ENCODE peak calls at places on chromosome 2, in seven cellular contexts. T is choroid plexus epithelial cell; I is brain microvascular endothelial cell; F is GM06990; Q is AG04450; O is CD8-positive, alpha-beta T cell; X is progenitor cell of endocrine pancreas. V is an unnamed sample.

GRCh38 chr2:159913897-159914296 is 115.9 kb upstream of the CD302 start:
- DNase-seq in T (no peak), I (no peak), F (no peak), Q (no peak), O (no peak), X (no peak), V (no peak)

GRCh38 chr2:230798769-230799399 is 65.9 kb upstream of the ITM2C start:
- DNase-seq in T (peak; percentile 80), I (peak; percentile 32), F (no peak), Q (no peak), O (peak; percentile 23), X (no peak), V (no peak)

GRCh38 chr2:54360055-54360792 is 95.9 kb upstream of the SPTBN1 start:
- DNase-seq in T (peak; percentile 76), I (peak; percentile 76), F (no peak), Q (peak; percentile 21), O (no peak), X (no peak), V (peak; percentile 22)

GRCh38 chr2:95208101-95208500 is 780 bp downstream of the ZNF892 start:
- DNase-seq in T (peak; percentile 19), I (peak; percentile 4), F (no peak), Q (no peak), O (no peak), X (no peak), V (no peak)

GRCh38 chr2:122927217-122927616 is 1097.9 kb upstream of the CNTNAP5 start:
- DNase-seq in T (peak; percentile 1), I (no peak), F (no peak), Q (no peak), O (no peak), X (no peak), V (no peak)

GRCh38 chr2:191486584-191487320 is 191.2 kb upstream of the NABP1 start:
- DNase-seq in T (peak; percentile 98), I (peak; percentile 94), F (no peak), Q (peak; percentile 91), O (no peak), X (no peak), V (peak; percentile 89)

GRCh38 chr2:202375006-202375610 is 1.0 kb upstream of the BMPR2 start:
- DNase-seq in T (peak; percentile 85), I (peak; percentile 76), F (peak; percentile 53), Q (peak; percentile 54), O (peak; percentile 7), X (peak; percentile 39), V (no peak)

GRCh38 chr2:133377021-133377481 is 191.2 kb downstream of the NCKAP5 start:
- DNase-seq in T (peak; percentile 48), I (no peak), F (no peak), Q (no peak), O (no peak), X (no peak), V (no peak)

GRCh38 chr2:28470759-28471158 is 25.1 kb upstream of the PLB1 start:
- DNase-seq in T (no peak), I (no peak), F (no peak), Q (no peak), O (no peak), X (no peak), V (no peak)

GRCh38 chr2:160517731-160518130 is 24.1 kb upstream of the RBMS1 start:
- DNase-seq in T (no peak), I (no peak), F (no peak), Q (no peak), O (no peak), X (no peak), V (no peak)

GRCh38 chr2:37377187-37377532 is 32.7 kb downstream of the QPCT start:
- DNase-seq in T (no peak), I (no peak), F (peak; percentile 48), Q (no peak), O (no peak), X (no peak), V (no peak)

GRCh38 chr2:172287605-172288326 is 139.6 kb upstream of the ITGA6 start:
- DNase-seq in T (no peak), I (no peak), F (no peak), Q (no peak), O (no peak), X (no peak), V (no peak)

GRCh38 chr2:169659314-169659713 is 34.9 kb downstream of the CFAP210 start:
- DNase-seq in T (no peak), I (no peak), F (peak; percentile 5), Q (no peak), O (no peak), X (no peak), V (no peak)

GRCh38 chr2:238606311-238606710 is 179.6 kb downstream of the ASB1 start:
- DNase-seq in T (no peak), I (no peak), F (no peak), Q (no peak), O (no peak), X (no peak), V (no peak)

DNA sequence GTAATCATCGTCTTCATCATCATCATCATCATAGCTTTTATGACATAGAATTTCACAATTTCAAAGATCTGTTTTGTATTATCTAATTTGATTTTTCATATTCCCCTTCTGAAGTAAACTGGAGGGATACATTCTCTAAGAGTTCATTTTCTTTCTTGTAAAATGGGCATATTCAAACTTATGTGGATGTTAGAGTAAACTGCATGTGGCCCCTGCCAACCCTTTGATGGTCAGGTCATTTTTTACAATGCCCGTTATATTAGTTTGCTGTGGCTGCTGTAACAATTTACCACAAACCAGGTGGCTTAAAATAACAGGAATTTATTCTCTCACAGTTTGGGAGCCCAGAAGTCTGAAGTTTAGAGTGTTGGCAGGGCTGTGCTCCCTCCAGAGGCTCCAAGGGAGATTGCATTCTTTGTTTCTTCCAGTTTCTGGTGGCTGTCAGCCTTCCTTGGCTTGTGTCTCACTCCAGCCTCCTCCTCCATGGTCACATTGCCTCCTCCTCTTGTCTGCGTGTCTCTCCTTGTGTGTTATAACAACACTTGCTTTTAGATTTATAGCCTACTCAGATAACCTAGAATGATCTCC is 127.5 kb upstream of the MMADHC start:
- DNase-seq in T (peak; percentile 80), I (peak; percentile 38), F (no peak), Q (no peak), O (no peak), X (no peak), V (no peak)
- TF ChIP-seq CTCF in T (peak; percentile 92), I (peak; percentile 91), F (peak; percentile 68), Q (peak; percentile 79), O (no peak), X (peak; percentile 62), V (peak; percentile 76)

GRCh38 chr2:14552818-14553217 is 79.7 kb upstream of the LRATD1 start:
- DNase-seq in T (no peak), I (no peak), F (no peak), Q (no peak), O (no peak), X (no peak), V (no peak)

GRCh38 chr2:14557921-14558320 is 74.6 kb upstream of the LRATD1 start:
- DNase-seq in T (no peak), I (no peak), F (no peak), Q (no peak), O (no peak), X (no peak), V (no peak)

GRCh38 chr2:14557111-14557510 is 75.4 kb upstream of the LRATD1 start:
- DNase-seq in T (no peak), I (no peak), F (no peak), Q (no peak), O (no peak), X (no peak), V (no peak)

GRCh38 chr2:14552286-14552685 is 80.2 kb upstream of the LRATD1 start:
- DNase-seq in T (no peak), I (no peak), F (no peak), Q (no peak), O (no peak), X (no peak), V (no peak)

DNA sequence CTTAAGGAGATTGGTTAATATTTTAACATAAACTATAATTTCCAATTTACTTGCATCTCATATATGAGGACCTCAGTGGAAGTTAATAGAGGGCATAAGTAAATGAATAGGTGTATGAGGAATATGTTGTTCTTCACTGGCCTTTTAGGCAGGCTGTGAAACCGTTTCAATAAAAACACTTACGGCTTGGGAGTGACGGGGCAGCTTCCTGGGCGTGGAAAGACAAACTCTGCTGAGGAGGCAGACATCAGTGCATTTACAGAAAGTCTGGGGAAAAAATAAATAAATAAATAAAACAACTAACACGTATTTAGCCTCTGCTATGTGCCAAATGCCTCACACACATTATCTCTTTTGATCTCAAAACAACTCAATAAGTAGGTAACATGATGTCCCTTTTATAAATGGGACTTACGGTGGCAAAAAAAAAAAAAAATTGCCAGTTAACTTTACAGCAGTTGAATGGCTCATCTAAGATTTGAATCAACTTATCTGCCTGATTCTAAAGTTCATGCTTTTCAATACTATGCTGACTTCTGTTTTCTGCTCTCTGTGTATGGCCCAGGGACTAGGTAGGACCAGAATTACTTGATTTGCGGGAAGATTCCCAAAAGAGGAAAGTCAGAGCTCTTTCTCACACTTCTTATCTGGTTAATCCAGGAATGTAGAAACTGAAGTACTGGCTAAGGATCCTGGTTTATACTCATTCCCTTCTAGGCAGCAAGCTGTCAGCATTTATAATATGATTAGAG is 77.5 kb upstream of the LRATD1 start:
- DNase-seq in T (no peak), I (no peak), F (no peak), Q (no peak), O (no peak), X (no peak), V (no peak)
- TF ChIP-seq CTCF in T (no peak), I (no peak), F (no peak), Q (no peak), O (no peak), X (no peak), V (no peak)

DNA sequence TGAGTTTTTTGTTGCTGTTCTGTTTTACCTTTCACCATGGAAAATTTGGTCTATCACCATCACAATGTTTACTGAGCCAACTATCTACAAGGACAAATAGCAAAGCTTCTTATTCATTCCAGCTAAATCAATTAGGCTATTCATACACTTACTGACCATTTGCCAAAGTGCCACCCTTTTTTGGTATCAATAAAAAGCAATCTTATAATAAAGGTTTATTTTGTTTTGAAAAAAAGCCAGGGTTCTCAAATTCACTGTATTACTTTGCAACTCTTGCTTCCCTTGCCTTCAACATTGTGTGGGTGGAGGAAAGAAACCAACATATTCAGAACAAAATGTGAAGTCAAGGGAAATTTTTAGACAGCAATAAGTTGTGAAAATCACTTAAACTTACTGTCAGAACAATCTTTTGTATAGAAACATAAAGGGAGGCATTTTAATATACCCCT is 15.3 kb downstream of the PELI1 start:
- DNase-seq in T (peak; percentile 35), I (no peak), F (peak; percentile 34), Q (no peak), O (no peak), X (no peak), V (no peak)
- TF ChIP-seq CTCF in T (no peak), I (no peak), F (no peak), Q (no peak), O (no peak), X (no peak), V (no peak)

DNA sequence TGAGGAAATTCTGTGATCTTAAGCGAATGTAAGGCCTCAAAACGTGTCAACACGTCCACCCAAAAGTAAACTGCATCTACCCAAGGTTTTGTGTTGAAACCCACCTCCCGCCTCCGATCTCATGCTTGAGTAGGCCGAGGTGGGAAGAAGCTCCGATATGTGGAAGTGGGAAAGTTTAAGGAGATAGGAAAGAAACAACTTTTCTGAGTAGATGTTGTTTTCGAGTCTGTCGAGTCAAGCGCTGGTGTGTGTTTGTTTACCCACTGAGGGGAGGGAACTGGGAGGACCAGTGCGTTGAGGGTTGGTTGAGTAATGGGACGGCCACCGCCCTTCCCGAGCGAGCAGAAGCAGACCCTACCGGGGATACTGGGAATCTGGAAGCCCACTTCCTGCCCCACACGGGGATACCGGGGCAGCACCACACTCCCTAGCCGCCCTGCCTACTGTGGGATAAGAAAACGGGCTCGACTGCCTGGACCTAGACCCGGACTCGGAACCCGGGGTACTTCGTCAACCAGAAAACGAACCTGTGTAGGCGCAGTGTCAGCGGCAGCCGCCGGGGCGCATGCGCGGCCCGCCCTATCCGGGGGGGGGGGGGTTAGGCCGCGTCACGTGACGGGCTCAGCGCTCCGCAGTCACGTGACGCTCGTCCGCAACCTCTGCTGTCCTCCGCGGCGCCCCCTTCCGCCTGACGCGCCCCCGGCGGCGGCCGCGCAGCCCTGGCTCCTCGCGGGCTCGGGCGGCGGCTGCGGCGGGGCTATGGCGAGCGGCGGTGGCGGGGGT is at the start of gene RETREG2:
- DNase-seq in T (peak; percentile 95), I (peak; percentile 78), F (peak; percentile 94), Q (peak; percentile 62), O (peak; percentile 73), X (peak; percentile 81), V (peak; percentile 84)
- TF ChIP-seq CTCF in T (peak; percentile 17), I (peak; percentile 22), F (no peak), Q (peak; percentile 11), O (no peak), X (peak; percentile 54), V (peak; percentile 23)